ENCODE peak calls at places on chromosomes 4 and X, in five cellular contexts. E is omental fat pad, V is tibial artery, M is cardiac fibroblast, B is AG04449. J is an unnamed sample.

GRCh38 chrX:16897445-16897844 is 27.3 kb upstream of the RBBP7 start:
- DNase-seq in M (no peak), E (no peak), V (no peak), B (no peak), J (no peak)

GRCh38 chr4:4358093-4358840 is 28.6 kb upstream of the NSG1 start:
- DNase-seq in B (no peak), M (no peak), V (no peak), E (no peak), J (no peak)

GRCh38 chrX:88425739-88426138 is 321.3 kb upstream of the CPXCR1 start:
- DNase-seq in M (peak), E (no peak), B (no peak), V (no peak), J (no peak)

GRCh38 chr4:55765070-55765469 is 54.5 kb upstream of the EXOC1L start:
- DNase-seq in M (no peak), B (no peak), E (no peak), V (no peak), J (no peak)

GRCh38 chr4:38138363-38138762 is 178.2 kb downstream of the PTTG2 start:
- DNase-seq in B (no peak), E (no peak), M (no peak), V (no peak), J (no peak)

GRCh38 chr4:80336582-80336981 is 1.1 kb downstream of the CFAP299 start:
- DNase-seq in E (no peak), M (peak), V (no peak), B (no peak), J (no peak)

GRCh38 chrX:133983974-133984578 is 1.3 kb downstream of the GPC3 start:
- DNase-seq in E (no peak), B (no peak), M (no peak), V (no peak), J (no peak)

GRCh38 chrX:129777218-129777768 is 2.5 kb upstream of the SASH3 start:
- DNase-seq in E (no peak), B (no peak), M (no peak), V (peak), J (no peak)

GRCh38 chr4:122765702-122766352 is 33.3 kb downstream of the BBS12 start:
- DNase-seq in V (no peak), B (no peak), M (peak), E (no peak), J (peak)

GRCh38 chrX:1316527-1316926 is 20.1 kb upstream of the IL3RA start:
- DNase-seq in E (no peak), M (no peak), B (no peak), V (peak), J (no peak)

GRCh38 chrX:21764043-21764442 is 6.1 kb upstream of the SMPX start:
- DNase-seq in M (no peak), E (no peak), B (no peak), V (no peak), J (no peak)

GRCh38 chr4:119184128-119184527 is 28.4 kb upstream of the USP53 start:
- DNase-seq in V (no peak), M (no peak), B (no peak), E (no peak), J (no peak)

GRCh38 chr4:77443941-77444340 is 161.7 kb upstream of the CXCL13 start:
- DNase-seq in M (peak), V (no peak), B (peak), E (no peak), J (peak)

GRCh38 chr4:113659127-113659526 is 102.4 kb downstream of the CAMK2D start:
- DNase-seq in B (no peak), V (no peak), E (no peak), M (no peak), J (no peak)

GRCh38 chr4:181860157-181860556 is 383.0 kb upstream of the TENM3 start:
- DNase-seq in M (peak), V (no peak), E (no peak), B (peak), J (peak)

GRCh38 chr4:113976937-113977855 is 2.3 kb downstream of the ARSJ start:
- DNase-seq in V (no peak), B (no peak), M (no peak), E (no peak), J (no peak)

GRCh38 chrX:45385767-45386166 is 185.1 kb upstream of the DIPK2B start:
- DNase-seq in B (peak), V (no peak), M (no peak), E (no peak), J (no peak)

GRCh38 chr4:82705881-82706280 is 92.7 kb downstream of the SCD5 start:
- DNase-seq in B (no peak), M (no peak), E (no peak), V (no peak), J (no peak)

DNA sequence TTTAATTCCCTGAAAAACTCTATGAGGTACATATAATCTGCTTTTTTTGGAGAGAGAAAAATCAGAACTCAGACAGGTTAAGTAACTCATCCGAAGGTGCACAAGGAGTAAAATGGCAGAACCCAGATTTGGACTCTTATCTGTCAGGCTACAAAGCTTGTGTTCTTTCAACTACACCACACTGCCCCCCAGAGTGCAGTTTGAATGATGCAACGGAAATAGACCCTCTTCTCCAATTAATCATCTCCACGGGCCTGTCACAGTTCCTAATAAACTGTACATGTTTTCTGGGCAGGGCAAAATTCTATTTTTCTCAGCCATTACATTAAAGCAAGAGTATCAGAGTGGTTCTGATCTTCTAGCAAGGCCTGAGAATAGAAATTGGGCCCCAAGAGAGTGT is 35.3 kb upstream of the DCX start:
- DNase-seq in E (no peak), M (no peak), B (no peak), V (no peak), J (no peak)
- TF ChIP-seq CTCF in E (no peak), M (no peak), B (no peak), V (no peak), J (no peak)

GRCh38 chrX:154715825-154716224 is 35.1 kb downstream of the GAB3 start:
- DNase-seq in B (no peak), M (no peak), E (no peak), V (no peak), J (no peak)
- TF ChIP-seq CTCF in B (no peak), M (no peak), E (no peak), V (no peak), J (no peak)

DNA sequence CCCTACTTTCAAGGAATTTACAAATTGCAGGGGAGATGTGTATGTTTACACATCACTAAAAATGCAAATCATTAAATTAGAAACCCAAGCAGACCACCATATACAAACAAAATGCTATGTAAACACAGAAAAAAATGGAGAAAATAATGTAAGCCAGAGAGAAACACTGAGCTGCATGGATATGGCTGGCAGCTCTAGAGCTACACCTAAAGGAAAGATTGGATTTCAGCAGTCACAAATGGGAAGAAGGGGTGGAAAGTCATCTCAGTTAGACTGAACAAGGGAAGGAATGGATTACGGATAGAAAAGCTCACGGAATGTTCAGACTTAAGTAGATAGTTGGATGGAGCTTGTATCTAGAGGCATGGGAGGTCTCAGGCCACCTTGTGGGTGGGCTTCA is 186.3 kb downstream of the MOSPD2 start:
- DNase-seq in B (no peak), E (no peak), V (no peak), M (no peak), J (no peak)
- TF ChIP-seq CTCF in B (no peak), E (no peak), V (no peak), M (no peak), J (peak)

GRCh38 chr4:175290401-175290800 is 372.2 kb downstream of the ADAM29 start:
- DNase-seq in E (no peak), B (peak), M (no peak), V (no peak), J (no peak)
- TF ChIP-seq CTCF in E (no peak), B (no peak), M (no peak), V (no peak), J (no peak)

DNA sequence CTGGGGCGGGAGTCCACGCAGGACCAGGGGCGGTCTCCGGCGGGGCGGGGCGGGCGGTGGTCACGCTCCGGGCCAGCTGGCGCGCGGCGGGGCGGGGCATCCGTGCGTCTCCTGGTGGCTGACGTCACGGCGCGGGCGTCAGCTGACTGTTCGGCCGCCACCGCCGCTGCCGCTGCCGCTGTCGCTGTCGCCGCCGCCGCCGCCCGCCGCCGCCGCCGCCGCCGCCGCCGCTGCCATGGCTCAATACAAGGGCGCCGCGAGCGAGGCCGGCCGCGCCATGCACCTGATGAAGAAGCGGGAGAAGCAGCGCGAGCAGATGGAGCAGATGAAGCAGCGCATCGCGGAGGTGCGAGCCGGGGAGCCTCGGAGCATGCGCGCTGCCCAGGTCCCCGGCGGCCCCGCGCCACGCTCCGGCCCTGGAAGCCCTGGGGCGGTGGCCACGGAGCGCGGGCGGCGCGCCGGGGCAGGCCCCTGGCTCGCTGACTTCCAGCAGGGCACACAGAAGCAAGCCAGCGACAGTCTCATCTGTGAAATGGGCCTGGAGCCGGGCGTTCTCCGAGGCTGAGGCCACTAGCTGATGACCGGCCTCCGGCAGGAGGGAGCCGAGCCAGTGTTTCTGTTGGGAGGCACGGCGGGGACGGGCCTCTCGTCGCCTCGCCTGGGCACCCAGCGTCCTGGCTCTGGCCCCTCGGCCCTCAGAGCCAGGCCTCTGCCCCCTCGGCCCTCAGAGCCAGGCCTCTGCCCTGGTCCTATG is at the start of gene FAM50A:
- DNase-seq in E (no peak), M (peak), V (peak), B (no peak), J (no peak)
- TF ChIP-seq CTCF in E (no peak), M (no peak), V (no peak), B (no peak), J (no peak)

GRCh38 chr4:15681372-15682339 is at the start of gene FAM200B:
- DNase-seq in M (peak), V (peak), B (peak), E (peak), J (peak)
- TF ChIP-seq CTCF in M (peak), V (peak), B (no peak), E (no peak), J (no peak)

GRCh38 chr4:103787057-103787456 is 67.3 kb upstream of the TACR3 start:
- DNase-seq in E (no peak), B (no peak), M (no peak), V (no peak), J (no peak)

GRCh38 chr4:103786593-103786992 is 66.8 kb upstream of the TACR3 start:
- DNase-seq in E (no peak), V (no peak), B (no peak), M (no peak), J (no peak)

DNA sequence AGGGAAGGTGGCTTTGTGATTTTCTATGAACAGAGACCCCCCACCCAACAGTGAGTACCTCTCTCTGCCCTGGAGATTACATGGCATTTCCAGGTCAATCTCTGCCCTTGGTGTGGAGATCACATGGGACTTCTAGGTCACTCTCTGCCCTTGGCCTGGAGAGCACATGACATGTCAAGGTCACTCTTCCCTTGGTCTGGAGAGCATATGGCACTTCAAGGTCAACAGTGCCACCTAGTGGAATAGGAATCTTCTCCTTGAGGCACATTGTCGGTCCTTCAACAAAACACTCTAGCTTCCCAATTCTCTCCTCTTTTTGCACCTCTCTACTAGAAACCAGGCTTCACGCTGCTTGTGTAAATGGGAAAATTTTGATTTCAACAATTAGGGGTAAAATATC is 66.2 kb upstream of the TACR3 start:
- DNase-seq in E (no peak), V (no peak), M (peak), B (no peak), J (peak)
- TF ChIP-seq CTCF in E (no peak), V (no peak), M (peak), B (peak), J (peak)

GRCh38 chr4:125316781-125317525 is 2.2 kb downstream of the FAT4 start:
- DNase-seq in E (peak), M (peak), B (no peak), V (peak), J (no peak)
- TF ChIP-seq CTCF in E (no peak), M (peak), B (peak), V (no peak), J (peak)

GRCh38 chr4:59881632-59882031 is 1318.5 kb upstream of the ADGRL3 start:
- DNase-seq in M (no peak), B (no peak), V (no peak), E (no peak), J (no peak)
- TF ChIP-seq CTCF in M (no peak), B (no peak), V (no peak), E (no peak), J (no peak)

DNA sequence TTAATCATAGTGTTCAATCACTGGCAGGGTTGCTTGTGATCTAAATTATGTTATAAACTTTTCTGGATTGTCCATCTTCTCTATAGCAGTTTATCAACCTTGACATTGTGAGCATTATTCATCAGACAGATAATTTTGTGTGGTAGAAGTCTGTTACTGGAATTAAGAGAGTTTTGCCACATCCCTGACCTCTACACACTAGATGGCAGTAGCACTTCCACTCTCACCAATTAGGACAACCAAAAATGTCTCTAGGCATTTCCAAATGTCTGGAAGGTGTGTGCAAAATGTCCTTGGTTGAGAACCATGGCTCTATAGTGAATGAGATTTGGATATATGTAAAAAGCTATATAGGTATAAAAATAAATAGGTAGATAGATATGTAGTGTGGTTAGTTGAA is 324.1 kb upstream of the FAM47C start:
- DNase-seq in V (no peak), E (no peak), B (no peak), M (no peak), J (no peak)
- TF ChIP-seq CTCF in V (no peak), E (no peak), B (no peak), M (no peak), J (no peak)